ENCODE peak calls at places on chromosomes 2 and 18, in six cellular contexts. T is GM04504, F is aorta, Y is left lung, A is GM20000, B is body of pancreas. K is an unnamed sample.
A peak's percentile ranks its signal among the peaks of the same experiment; 100 is the strongest.

GRCh38 chr2:54531558-54531957 is 75.4 kb downstream of the SPTBN1 start:
- DNase-seq in B (no peak), Y (no peak), T (no peak), A (no peak), F (no peak), K (no peak)

GRCh38 chr2:121746071-121746578 is 9.3 kb upstream of the TSN start:
- DNase-seq in T (no peak), Y (no peak), A (no peak), B (no peak), F (no peak), K (no peak)

GRCh38 chr2:207269021-207269420 is 103.3 kb upstream of the KLF7 start:
- DNase-seq in Y (no peak), F (no peak), B (no peak), T (no peak), A (no peak), K (no peak)

GRCh38 chr2:112481050-112481527 is 867 bp upstream of the TTL start:
- DNase-seq in B (peak; percentile 87), Y (peak; percentile 88), T (peak; percentile 42), A (peak; percentile 91), F (peak; percentile 94), K (no peak)

GRCh38 chr18:9422816-9423519 is 52.3 kb upstream of the RALBP1 start:
- DNase-seq in B (no peak), T (no peak), A (no peak), F (no peak), Y (no peak), K (no peak)

GRCh38 chr2:230906471-230907230 is 18.4 kb downstream of the GPR55 start:
- DNase-seq in T (no peak), Y (peak; percentile 24), A (no peak), B (no peak), F (peak; percentile 52), K (no peak)

GRCh38 chr2:127560201-127560928 is 24.9 kb downstream of the MYO7B start:
- DNase-seq in Y (no peak), A (no peak), B (no peak), T (no peak), F (no peak), K (no peak)

GRCh38 chr2:12719400-12720104 is 2.8 kb downstream of the TRIB2 start:
- DNase-seq in F (no peak), A (no peak), T (peak; percentile 65), B (no peak), Y (no peak), K (no peak)

GRCh38 chr18:49910019-49910418 is 96.7 kb upstream of the ACAA2 start:
- DNase-seq in Y (no peak), F (no peak), T (no peak), B (no peak), A (no peak), K (no peak)

GRCh38 chr2:127820080-127820668 is 9.2 kb upstream of the WDR33 start:
- DNase-seq in Y (no peak), T (no peak), F (no peak), B (no peak), A (no peak), K (no peak)

GRCh38 chr2:172168917-172169346 is 66.2 kb upstream of the DLX2 start:
- DNase-seq in T (no peak), Y (no peak), F (no peak), A (no peak), B (no peak), K (no peak)

GRCh38 chr2:218290316-218291261 is 1.7 kb downstream of the TMBIM1 start:
- DNase-seq in T (no peak), B (no peak), Y (peak; percentile 55), F (no peak), A (peak; percentile 72), K (no peak)

GRCh38 chr18:3350566-3351527 is 88.9 kb downstream of the MYL12B start:
- DNase-seq in B (no peak), Y (no peak), T (no peak), F (no peak), A (no peak), K (no peak)

GRCh38 chr18:65753520-65753919 is 2.7 kb downstream of the CDH7 start:
- DNase-seq in B (peak; percentile 11), F (no peak), Y (no peak), T (no peak), A (no peak), K (no peak)

GRCh38 chr2:119137502-119137901 is 21.0 kb downstream of the C1QL2 start:
- DNase-seq in B (no peak), T (no peak), A (no peak), Y (no peak), F (no peak), K (no peak)

GRCh38 chr2:237118025-237118424 is 32.3 kb downstream of the COPS8 start:
- DNase-seq in Y (no peak), T (no peak), B (no peak), F (no peak), A (no peak), K (no peak)

GRCh38 chr18:56322403-56322802 is 316.0 kb downstream of the TXNL1 start:
- DNase-seq in B (no peak), T (no peak), A (no peak), F (no peak), Y (no peak), K (no peak)

GRCh38 chr18:65567372-65567771 is 183.4 kb upstream of the CDH7 start:
- DNase-seq in T (no peak), B (no peak), Y (no peak), A (no peak), F (no peak), K (no peak)

GRCh38 chr2:85106489-85107180 is 26.6 kb upstream of the TCF7L1 start:
- DNase-seq in A (no peak), F (no peak), Y (no peak), B (no peak), T (no peak), K (no peak)

GRCh38 chr2:96097951-96098823 is 18.2 kb downstream of the ADRA2B start:
- DNase-seq in B (peak; percentile 2), F (peak; percentile 57), T (no peak), A (no peak), Y (no peak), K (no peak)

GRCh38 chr2:70942396-70942795 is 6.7 kb downstream of the ATP6V1B1 start:
- DNase-seq in Y (no peak), B (no peak), A (no peak), T (no peak), F (peak; percentile 36), K (no peak)

GRCh38 chr18:60555629-60556028 is 183.1 kb upstream of the MC4R start:
- DNase-seq in F (no peak), Y (no peak), B (no peak), A (no peak), T (no peak), K (no peak)

GRCh38 chr2:29056452-29056851 is 17.9 kb downstream of the PCARE start:
- DNase-seq in F (no peak), B (no peak), Y (no peak), T (no peak), A (no peak), K (no peak)

GRCh38 chr2:14316594-14316993 is 315.9 kb upstream of the LRATD1 start:
- DNase-seq in T (no peak), F (no peak), B (no peak), Y (no peak), A (no peak), K (no peak)

GRCh38 chr2:177245010-177245422 is 19.5 kb downstream of the NFE2L2 start:
- DNase-seq in B (no peak), F (no peak), T (peak; percentile 80), Y (no peak), A (no peak), K (no peak)

GRCh38 chr2:79935771-79936657 is 368.5 kb downstream of the LRRTM1 start:
- DNase-seq in B (peak; percentile 63), A (peak; percentile 29), T (peak; percentile 25), F (no peak), Y (peak; percentile 35), K (no peak)

GRCh38 chr2:46098606-46099005 is 198.6 kb upstream of the EPAS1 start:
- DNase-seq in A (no peak), B (no peak), Y (no peak), F (no peak), T (peak; percentile 69), K (no peak)

GRCh38 chr2:44130441-44130840 is 38.2 kb upstream of the PPM1B start:
- DNase-seq in F (no peak), A (no peak), B (no peak), Y (no peak), T (no peak), K (no peak)

GRCh38 chr2:184261331-184261730 is 337.0 kb upstream of the ZNF804A start:
- DNase-seq in Y (no peak), T (no peak), B (no peak), F (no peak), A (no peak), K (no peak)

GRCh38 chr2:206345606-206346005 is 71.1 kb downstream of the ZDBF2 start:
- DNase-seq in T (no peak), F (no peak), Y (no peak), A (no peak), B (no peak), K (no peak)